ENCODE peak calls at places on chromosomes 4 and X, in four cellular contexts. G is lower lobe of right lung, F is lung, L is pancreas. H is an unnamed sample.

GRCh38 chrX:153802513-153803045 is 8.1 kb downstream of the SSR4 start:
- DNase-seq in G (no peak), F (no peak), L (no peak), H (no peak)

GRCh38 chr4:70996014-70996353 is 2.5 kb downstream of the DCK start:
- DNase-seq in G (no peak), F (no peak), L (no peak), H (no peak)

GRCh38 chr4:52939325-52939724 is 77.2 kb downstream of the RASL11B start:
- DNase-seq in G (no peak), F (no peak), L (no peak), H (no peak)

GRCh38 chr4:105451346-105451745 is 22.5 kb downstream of the PPA2 start:
- DNase-seq in G (no peak), F (no peak), L (no peak), H (no peak)

GRCh38 chrX:2689773-2690666 is 1.1 kb upstream of the CD99 start:
- DNase-seq in G (no peak), F (no peak), L (peak; percentile 58), H (no peak)

GRCh38 chr4:143294310-143294709 is 42.4 kb upstream of the GAB1 start:
- DNase-seq in G (peak; percentile 58), F (peak; percentile 65), L (peak; percentile 32), H (no peak)

GRCh38 chr4:128241425-128241913 is 46.1 kb downstream of the PGRMC2 start:
- DNase-seq in G (no peak), F (no peak), L (no peak), H (no peak)

GRCh38 chr4:20641971-20642370 is 58.3 kb upstream of the PACRGL start:
- DNase-seq in G (no peak), F (no peak), L (no peak), H (no peak)

GRCh38 chr4:87943660-87944149 is 31.8 kb upstream of the SPP1 start:
- DNase-seq in G (no peak), F (no peak), L (no peak), H (no peak)

GRCh38 chr4:150308824-150309472 is 230.7 kb downstream of the DCLK2 start:
- DNase-seq in G (no peak), F (no peak), L (no peak), H (no peak)

GRCh38 chrX:133937022-133937421 is 48.4 kb downstream of the GPC3 start:
- DNase-seq in G (no peak), F (no peak), L (no peak), H (no peak)

GRCh38 chrX:143306991-143307965 is 210.0 kb downstream of the SPANXN3 start:
- DNase-seq in G (no peak), F (no peak), L (peak; percentile 25), H (no peak)

GRCh38 chr4:912548-913279 is 19.4 kb downstream of the GAK start:
- DNase-seq in G (peak; percentile 44), F (no peak), L (no peak), H (peak; percentile 53)

GRCh38 chr4:3294401-3295241 is 1.8 kb downstream of the RGS12 start:
- DNase-seq in G (no peak), F (no peak), L (no peak), H (no peak)

GRCh38 chr4:21901831-21902230 is 46.7 kb downstream of the KCNIP4 start:
- DNase-seq in G (no peak), F (no peak), L (no peak), H (no peak)

GRCh38 chr4:118760092-118760491 is 74.9 kb downstream of the METTL14 start:
- DNase-seq in G (no peak), F (no peak), L (no peak), H (no peak)
- H3K4me1 ChIP-seq in G (peaks cover 21% of the 10 kb centered on the region), F (no peaks in the 10 kb centered on the region), L (peaks cover 5% of the 10 kb centered on the region), H (peaks cover 4% of the 10 kb centered on the region)

GRCh38 chr4:80270321-80270720 is 3.9 kb downstream of the FGF5 start:
- DNase-seq in G (no peak), F (no peak), L (no peak), H (no peak)

GRCh38 chr4:80266902-80267380 is 477 bp downstream of the FGF5 start:
- DNase-seq in G (no peak), F (no peak), L (no peak), H (no peak)

GRCh38 chr4:80266267-80266901 is at the start of gene FGF5:
- DNase-seq in G (peak; percentile 51), F (no peak), L (no peak), H (peak; percentile 12)

GRCh38 chr4:80268936-80269335 is 2.5 kb downstream of the FGF5 start:
- DNase-seq in G (no peak), F (no peak), L (no peak), H (no peak)

GRCh38 chr4:80268081-80268823 is 1.8 kb downstream of the FGF5 start:
- DNase-seq in G (no peak), F (no peak), L (no peak), H (no peak)
- H3K4me3 ChIP-seq in G (no peak overlapping the region), F (no peak overlapping the region), L (no peak overlapping the region), H (no peak overlapping the region)

DNA sequence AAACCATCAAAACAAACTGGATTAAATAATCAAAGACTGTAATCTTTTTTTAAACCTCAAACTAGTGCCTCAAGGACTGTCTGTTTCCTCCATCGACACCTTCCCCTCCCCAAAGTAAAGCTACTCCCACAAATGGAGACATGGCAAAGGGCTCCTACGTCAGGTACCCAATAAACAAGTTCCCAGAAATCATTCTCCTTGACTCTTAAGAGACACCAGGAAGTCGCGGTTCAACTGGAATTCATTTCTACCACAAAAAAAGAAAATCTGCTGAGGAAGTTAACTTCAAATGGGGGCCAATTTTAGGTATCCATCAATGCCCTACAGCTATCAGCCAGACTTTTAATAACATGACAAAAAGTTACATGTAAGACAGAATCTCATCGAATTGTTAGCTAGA is 2.5 kb downstream of the RPS4X start:
- DNase-seq in G (no peak), F (no peak), L (no peak), H (no peak)
- H3K4me1 ChIP-seq in G (peaks cover 26% of the 10 kb centered on the region), F (peaks cover 7% of the 10 kb centered on the region), L (peaks cover 7% of the 10 kb centered on the region), H (no peaks in the 10 kb centered on the region)

GRCh38 chr4:186714006-186714675 is 9.5 kb downstream of the FAT1 start:
- DNase-seq in G (no peak), F (no peak), L (no peak), H (no peak)
- H3K4me3 ChIP-seq in G (no peak overlapping the region), F (no peak overlapping the region), L (no peak overlapping the region), H (no peak overlapping the region)

GRCh38 chr4:6781561-6781960 is 966 bp upstream of the KIAA0232 start:
- DNase-seq in G (no peak), F (no peak), L (no peak), H (no peak)
- H3K4me1 ChIP-seq in G (peaks cover 27% of the 10 kb centered on the region), F (peaks cover 3% of the 10 kb centered on the region), L (no peaks in the 10 kb centered on the region), H (peaks cover 29% of the 10 kb centered on the region)

DNA sequence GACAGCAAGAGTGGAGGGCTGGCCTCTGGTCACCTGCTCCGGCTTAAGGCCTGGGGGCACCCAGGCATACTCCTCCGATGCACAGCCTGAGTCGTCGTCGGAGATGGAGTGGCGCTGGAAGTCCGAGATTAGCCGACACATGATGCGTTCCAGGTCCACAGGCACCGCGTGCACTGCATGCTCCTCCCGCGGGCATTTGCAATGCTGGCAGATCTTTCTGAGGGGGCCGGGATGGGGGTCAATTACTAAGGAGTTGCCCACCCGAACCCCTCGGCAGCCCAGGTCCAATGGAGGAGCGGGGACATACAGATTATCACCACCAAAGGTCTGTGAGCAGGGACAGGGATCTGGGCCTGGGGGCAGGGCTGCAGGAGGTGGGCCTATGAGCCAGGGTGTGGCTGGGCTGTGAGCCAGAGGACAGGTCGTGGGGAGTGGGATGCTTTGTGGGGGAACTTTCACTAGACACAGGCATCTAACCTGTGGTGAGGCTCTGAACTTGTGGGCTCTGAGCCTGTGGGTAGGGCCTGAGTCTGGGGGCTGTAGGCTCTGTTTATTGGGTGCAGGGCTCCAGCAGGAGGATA is 2.4 kb downstream of the PRICKLE3 start:
- DNase-seq in G (no peak), F (no peak), L (peak; percentile 40), H (no peak)
- H3K4me3 ChIP-seq in G (peak overlapping the region; percentile 58), F (no peak overlapping the region), L (no peak overlapping the region), H (no peak overlapping the region)

DNA sequence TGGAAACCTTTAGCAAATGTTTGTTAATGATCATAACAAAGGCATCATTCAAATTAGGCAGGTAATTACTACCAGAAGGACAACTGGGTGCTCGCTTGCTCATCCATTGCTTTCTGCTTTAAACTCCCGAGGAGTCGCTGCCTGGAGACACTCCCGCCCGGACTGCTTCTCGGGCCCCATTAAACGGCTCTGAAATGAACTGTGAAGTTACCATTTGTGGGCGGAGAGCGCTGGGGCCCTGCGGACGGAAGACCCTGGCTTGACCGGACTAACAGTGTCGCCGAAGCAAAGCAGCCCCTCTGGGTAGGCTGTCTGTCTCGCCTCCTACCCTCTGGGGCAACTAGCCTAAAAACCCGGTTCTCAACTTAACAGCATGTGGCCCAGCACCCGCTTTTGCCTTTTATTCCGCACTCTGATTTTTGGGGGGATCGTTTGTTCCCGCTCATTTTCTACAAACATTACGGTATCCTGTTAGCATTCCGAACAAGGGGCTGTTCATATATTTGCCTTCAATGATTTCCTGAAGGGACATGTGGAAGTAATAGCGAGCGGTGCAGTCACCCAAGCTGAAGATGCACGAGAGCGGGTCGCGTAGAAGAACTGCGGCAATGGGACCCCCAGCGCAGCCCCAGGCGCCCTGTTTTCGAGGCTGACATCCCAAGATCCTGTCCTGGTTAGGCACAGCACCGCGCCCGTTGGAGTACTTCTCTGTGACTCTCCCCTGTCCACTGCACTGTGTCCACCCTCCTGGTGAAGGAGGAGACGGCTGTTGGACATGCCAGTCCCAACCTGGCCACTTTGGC is 1.6 kb upstream of the PDGFRA start:
- DNase-seq in G (peak; percentile 48), F (no peak), L (no peak), H (no peak)
- H3K4me1 ChIP-seq in G (peaks cover 60% of the 10 kb centered on the region), F (peaks cover 21% of the 10 kb centered on the region), L (no peaks in the 10 kb centered on the region), H (no peaks in the 10 kb centered on the region)

H was measured in prostate gland.